ENCODE peak calls at places on chromosomes 3 and 15, in seven cellular contexts. R, W, K, C, O, U and Y are unnamed samples.
A peak's percentile ranks its signal among the peaks of the same experiment; 100 is the strongest.

GRCh38 chr3:159830523-159831151 is 158.0 kb upstream of the IL12A start:
- DNase-seq in U (no peak), W (peak; percentile 52), R (no peak), C (peak; percentile 62), O (no peak), K (no peak), Y (no peak)

GRCh38 chr3:151306168-151306810 is 10.3 kb downstream of the GPR87 start:
- DNase-seq in R (peak; percentile 71), C (no peak), W (no peak), K (no peak), O (no peak), U (no peak), Y (no peak)

GRCh38 chr3:107650788-107651187 is 128.0 kb downstream of the BBX start:
- DNase-seq in C (no peak), U (no peak), W (no peak), R (no peak), O (no peak), K (no peak), Y (no peak)

GRCh38 chr15:79549196-79549595 is 117.1 kb downstream of the MINAR1 start:
- DNase-seq in C (no peak), O (no peak), R (no peak), K (no peak), W (no peak), U (no peak), Y (no peak)

GRCh38 chr3:124778061-124778460 is 47.8 kb downstream of the UMPS start:
- DNase-seq in U (no peak), C (no peak), O (no peak), R (no peak), K (no peak), W (no peak), Y (no peak)

GRCh38 chr15:101578443-101578894 is 73.7 kb downstream of the TM2D3 start:
- DNase-seq in W (no peak), C (peak; percentile 21), K (peak; percentile 78), R (peak; percentile 50), U (no peak), O (no peak), Y (no peak)

GRCh38 chr15:43239732-43240491 is 19.1 kb upstream of the EPB42 start:
- DNase-seq in U (no peak), O (no peak), C (no peak), R (peak; percentile 11), W (no peak), K (no peak), Y (no peak)

GRCh38 chr15:64864080-64864479 is 22.4 kb downstream of the PLEKHO2 start:
- DNase-seq in R (no peak), U (no peak), W (peak; percentile 38), K (no peak), C (peak; percentile 41), O (no peak), Y (no peak)

GRCh38 chr15:42621386-42621785 is 46.0 kb downstream of the STARD9 start:
- DNase-seq in U (no peak), C (no peak), R (no peak), W (no peak), K (no peak), O (no peak), Y (no peak)

GRCh38 chr15:92104069-92104468 is 250.6 kb downstream of the SLCO3A1 start:
- DNase-seq in C (no peak), K (no peak), O (no peak), U (no peak), R (peak; percentile 25), W (no peak), Y (no peak)

GRCh38 chr3:57967590-57967989 is 40.6 kb upstream of the FLNB start:
- DNase-seq in W (no peak), R (no peak), O (no peak), K (no peak), C (no peak), U (no peak), Y (no peak)

GRCh38 chr15:34621675-34622074 is 38.2 kb upstream of the GOLGA8B start:
- DNase-seq in O (no peak), W (peak; percentile 58), C (no peak), U (no peak), R (no peak), K (no peak), Y (no peak)

GRCh38 chr15:101054116-101054515 is 135.0 kb downstream of the LRRK1 start:
- DNase-seq in U (peak; percentile 80), C (no peak), W (no peak), R (no peak), O (no peak), K (no peak), Y (no peak)

GRCh38 chr3:154931484-154931883 is 148.6 kb upstream of the MME start:
- DNase-seq in K (no peak), C (peak; percentile 29), O (no peak), U (no peak), R (no peak), W (peak; percentile 79), Y (no peak)

GRCh38 chr3:86481031-86481430 is 509.9 kb downstream of the VGLL3 start:
- DNase-seq in U (no peak), R (peak; percentile 32), K (no peak), W (no peak), C (no peak), O (no peak), Y (no peak)

GRCh38 chr3:185401319-185401955 is 38.5 kb downstream of the MAP3K13 start:
- DNase-seq in O (no peak), U (no peak), K (no peak), R (no peak), C (no peak), W (peak; percentile 57), Y (no peak)

GRCh38 chr15:67685008-67685599 is 140.2 kb upstream of the SKOR1 start:
- DNase-seq in O (no peak), C (peak; percentile 59), K (no peak), U (no peak), W (peak; percentile 58), R (peak; percentile 66), Y (peak; percentile 44)

GRCh38 chr3:194689493-194689901 is 3.8 kb downstream of the FAM43A start:
- DNase-seq in R (peak; percentile 52), U (no peak), K (no peak), O (no peak), C (peak; percentile 60), W (peak; percentile 78), Y (no peak)

GRCh38 chr3:157871248-157871647 is 235.0 kb downstream of the SHOX2 start:
- DNase-seq in O (no peak), C (no peak), R (no peak), U (no peak), W (no peak), K (no peak), Y (no peak)

GRCh38 chr3:157871838-157872497 is 234.3 kb downstream of the SHOX2 start:
- DNase-seq in W (no peak), K (no peak), U (no peak), O (no peak), C (no peak), R (no peak), Y (no peak)

GRCh38 chr3:157872902-157873301 is 233.3 kb downstream of the SHOX2 start:
- DNase-seq in K (no peak), W (no peak), O (no peak), U (no peak), R (no peak), C (no peak), Y (no peak)

DNA sequence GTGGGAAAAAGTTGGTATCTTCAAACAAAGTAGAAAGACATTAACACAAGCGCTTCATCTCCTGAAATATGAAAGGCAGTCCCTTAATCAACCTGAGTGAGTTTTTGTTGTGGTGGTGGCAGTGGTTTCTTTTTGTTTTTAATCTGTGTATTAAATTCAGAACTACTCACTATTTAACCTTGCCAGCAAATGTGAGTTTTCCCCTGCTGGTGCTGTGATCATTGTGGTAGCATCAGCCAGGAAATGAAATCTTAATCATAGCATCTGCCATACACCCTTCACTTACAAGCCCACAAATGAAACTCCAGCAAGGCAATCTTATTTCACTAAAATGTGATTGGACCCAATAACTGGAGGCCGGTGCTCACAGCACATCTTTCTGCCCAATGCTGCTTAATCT is 229.7 kb downstream of the SHOX2 start:
- DNase-seq in K (no peak), W (no peak), C (no peak), O (no peak), U (no peak), R (no peak), Y (no peak)
- H3K23ac ChIP-seq in K (no peak overlapping the region), W (no peak overlapping the region), C (no peak overlapping the region), O (no peak overlapping the region), U (no peak overlapping the region), R (no peak overlapping the region), Y (no peak overlapping the region)

GRCh38 chr3:141394560-141394959 is 26.3 kb downstream of the ZBTB38 start:
- DNase-seq in U (no peak), R (no peak), C (no peak), W (no peak), K (no peak), O (no peak), Y (no peak)
- H3K23ac ChIP-seq in U (no peak overlapping the region), R (no peak overlapping the region), C (no peak overlapping the region), W (no peak overlapping the region), K (no peak overlapping the region), O (no peak overlapping the region), Y (no peak overlapping the region)

GRCh38 chr15:33043636-33044035 is 150.9 kb downstream of the FMN1 start:
- DNase-seq in R (no peak), C (no peak), K (no peak), U (no peak), O (no peak), W (no peak), Y (no peak)

GRCh38 chr15:33045066-33045810 is 149.3 kb downstream of the FMN1 start:
- DNase-seq in K (no peak), C (no peak), R (no peak), W (peak; percentile 37), U (no peak), O (no peak), Y (no peak)

GRCh38 chr15:33047077-33047476 is 147.4 kb downstream of the FMN1 start:
- DNase-seq in R (no peak), W (no peak), U (no peak), O (no peak), C (no peak), K (no peak), Y (no peak)

GRCh38 chr15:33048255-33048654 is 146.3 kb downstream of the FMN1 start:
- DNase-seq in U (no peak), C (no peak), R (peak; percentile 67), W (no peak), O (no peak), K (no peak), Y (peak; percentile 36)

DNA sequence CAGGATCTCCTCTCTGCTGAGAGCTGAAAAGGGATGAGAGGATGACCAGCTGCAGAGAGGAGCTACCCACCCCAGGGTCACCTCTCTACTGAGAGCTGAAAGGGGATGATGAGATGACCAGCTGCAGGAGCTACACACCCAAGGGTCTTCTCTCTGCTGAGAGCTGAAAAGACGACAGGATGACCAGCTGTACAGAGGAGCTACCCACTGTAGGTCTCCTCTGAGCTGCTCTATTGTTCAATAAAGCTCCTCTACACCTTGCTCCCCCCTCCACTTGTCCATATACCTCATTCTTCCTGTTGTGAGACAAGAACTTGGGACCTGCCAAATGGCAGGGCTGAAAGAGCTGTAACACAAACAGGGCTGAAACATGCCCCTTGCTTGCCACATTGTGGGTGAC is 149.9 kb downstream of the FMN1 start:
- DNase-seq in C (no peak), K (no peak), W (no peak), R (no peak), U (no peak), O (no peak), Y (no peak)
- H3K23ac ChIP-seq in C (no peak overlapping the region), K (no peak overlapping the region), W (no peak overlapping the region), R (no peak overlapping the region), U (no peak overlapping the region), O (no peak overlapping the region), Y (no peak overlapping the region)

DNA sequence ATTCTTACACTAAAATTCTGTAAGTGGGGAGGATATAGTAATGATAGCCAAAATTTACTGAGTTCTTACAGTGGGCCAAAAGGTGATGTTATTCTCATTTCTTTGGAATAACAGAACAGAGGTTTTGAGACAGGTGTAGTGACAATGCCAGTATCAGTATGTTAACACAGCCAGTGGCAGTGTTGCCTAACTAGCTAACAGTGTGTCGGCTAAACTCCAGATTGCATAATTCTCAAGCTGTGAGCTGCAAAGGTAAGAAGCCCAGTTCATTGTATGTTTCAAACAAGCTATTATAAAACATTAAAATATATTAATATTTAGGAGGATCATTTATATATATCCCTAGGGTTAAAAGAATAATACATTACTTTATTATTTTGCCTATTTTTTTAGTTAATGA is 920 bp downstream of the SLC15A2 start:
- DNase-seq in K (no peak), C (no peak), R (no peak), W (no peak), U (peak; percentile 54), O (no peak), Y (no peak)
- H3K23ac ChIP-seq in K (no peak overlapping the region), C (no peak overlapping the region), R (no peak overlapping the region), W (no peak overlapping the region), U (no peak overlapping the region), O (no peak overlapping the region), Y (no peak overlapping the region)